ENCODE peak calls at places on chromosomes 12 and 14, in five cellular contexts. S is body of pancreas; J is CD8-positive, alpha-beta T cell; Q is astrocyte of the spinal cord; V is A549. U is an unnamed sample.

GRCh38 chr12:108386704-108387360 is 47.7 kb upstream of the CMKLR1 start:
- DNase-seq in J (no peak), Q (no peak), V (no peak), S (no peak), U (no peak)

GRCh38 chr12:130702966-130703732 is 12.9 kb downstream of the RIMBP2 start:
- DNase-seq in J (no peak), Q (no peak), S (no peak), V (no peak), U (no peak)

GRCh38 chr14:95242870-95243269 is 76.8 kb downstream of the CLMN start:
- DNase-seq in S (no peak), V (no peak), J (no peak), Q (no peak), U (no peak)

GRCh38 chr12:53985358-53985899 is 483 bp downstream of the HOXC10 start:
- DNase-seq in Q (no peak), S (no peak), V (no peak), J (no peak), U (no peak)

GRCh38 chr12:55058082-55058481 is 38.3 kb downstream of the NEUROD4 start:
- DNase-seq in V (no peak), S (no peak), J (no peak), Q (no peak), U (no peak)

GRCh38 chr14:102043251-102044025 is 43.4 kb downstream of the HSP90AA1 start:
- DNase-seq in Q (no peak), J (no peak), S (no peak), V (no peak), U (no peak)

GRCh38 chr14:100203962-100204834 is 34.7 kb upstream of the YY1 start:
- DNase-seq in Q (no peak), V (peak; percentile 79), J (no peak), S (peak; percentile 73), U (no peak)

GRCh38 chr14:101972126-101972785 is 7.9 kb downstream of the DYNC1H1 start:
- DNase-seq in V (peak; percentile 97), J (no peak), Q (peak; percentile 99), S (peak; percentile 90), U (peak; percentile 99)

GRCh38 chr14:100067971-100068959 is 3.0 kb downstream of the EVL start:
- DNase-seq in S (peak; percentile 59), J (peak; percentile 78), Q (no peak), V (no peak), U (no peak)

GRCh38 chr12:116385486-116386217 is 108.2 kb upstream of the MED13L start:
- DNase-seq in V (peak; percentile 87), S (no peak), J (no peak), Q (no peak), U (no peak)

GRCh38 chr14:55160989-55161388 is 30.4 kb downstream of the DLGAP5 start:
- DNase-seq in V (peak; percentile 33), Q (peak; percentile 64), S (no peak), J (no peak), U (peak; percentile 22)

GRCh38 chr12:109559200-109559505 is 14.2 kb downstream of the MMAB start:
- DNase-seq in Q (no peak), S (no peak), J (no peak), V (no peak), U (no peak)

GRCh38 chr12:101552277-101552676 is 42.5 kb upstream of the MYBPC1 start:
- DNase-seq in J (no peak), V (peak; percentile 16), Q (no peak), S (peak; percentile 4), U (no peak)

GRCh38 chr12:2013111-2013510 is 8.9 kb upstream of the DCP1B start:
- DNase-seq in J (no peak), Q (no peak), V (no peak), S (no peak), U (no peak)

GRCh38 chr14:94079891-94080605 is 954 bp downstream of the DDX24 start:
- DNase-seq in S (no peak), Q (peak; percentile 50), V (no peak), J (no peak), U (no peak)

GRCh38 chr14:72619071-72619710 is 274.7 kb downstream of the DPF3 start:
- DNase-seq in V (no peak), J (no peak), S (no peak), Q (no peak), U (no peak)

GRCh38 chr12:93714382-93714781 is 37.2 kb downstream of the CRADD start:
- DNase-seq in V (peak; percentile 35), J (no peak), Q (no peak), S (peak; percentile 13), U (peak; percentile 66)

GRCh38 chr14:36091096-36091495 is 85.4 kb downstream of the PTCSC3 start:
- DNase-seq in V (peak; percentile 96), Q (peak; percentile 94), S (peak; percentile 82), J (no peak), U (peak; percentile 63)

GRCh38 chr14:22979748-22980392 is 2.5 kb downstream of the AJUBA start:
- DNase-seq in J (no peak), V (peak; percentile 18), S (no peak), Q (no peak), U (no peak)

GRCh38 chr12:49632986-49633702 is 9.8 kb downstream of the PRPF40B start:
- DNase-seq in Q (no peak), J (no peak), S (no peak), V (no peak), U (no peak)

GRCh38 chr12:48125985-48126384 is 6.8 kb downstream of the PFKM start:
- DNase-seq in V (no peak), S (no peak), J (no peak), Q (no peak), U (no peak)

GRCh38 chr14:64191756-64192155 is 102.4 kb downstream of the ESR2 start:
- DNase-seq in J (no peak), Q (peak; percentile 83), V (peak; percentile 70), S (peak; percentile 55), U (peak; percentile 87)

GRCh38 chr12:68495666-68496065 is 115.0 kb upstream of the RAP1B start:
- DNase-seq in V (no peak), S (no peak), J (no peak), Q (peak; percentile 58), U (peak; percentile 52)

GRCh38 chr14:85454183-85454813 is 75.6 kb upstream of the FLRT2 start:
- DNase-seq in S (peak; percentile 56), V (no peak), J (no peak), Q (no peak), U (no peak)

DNA sequence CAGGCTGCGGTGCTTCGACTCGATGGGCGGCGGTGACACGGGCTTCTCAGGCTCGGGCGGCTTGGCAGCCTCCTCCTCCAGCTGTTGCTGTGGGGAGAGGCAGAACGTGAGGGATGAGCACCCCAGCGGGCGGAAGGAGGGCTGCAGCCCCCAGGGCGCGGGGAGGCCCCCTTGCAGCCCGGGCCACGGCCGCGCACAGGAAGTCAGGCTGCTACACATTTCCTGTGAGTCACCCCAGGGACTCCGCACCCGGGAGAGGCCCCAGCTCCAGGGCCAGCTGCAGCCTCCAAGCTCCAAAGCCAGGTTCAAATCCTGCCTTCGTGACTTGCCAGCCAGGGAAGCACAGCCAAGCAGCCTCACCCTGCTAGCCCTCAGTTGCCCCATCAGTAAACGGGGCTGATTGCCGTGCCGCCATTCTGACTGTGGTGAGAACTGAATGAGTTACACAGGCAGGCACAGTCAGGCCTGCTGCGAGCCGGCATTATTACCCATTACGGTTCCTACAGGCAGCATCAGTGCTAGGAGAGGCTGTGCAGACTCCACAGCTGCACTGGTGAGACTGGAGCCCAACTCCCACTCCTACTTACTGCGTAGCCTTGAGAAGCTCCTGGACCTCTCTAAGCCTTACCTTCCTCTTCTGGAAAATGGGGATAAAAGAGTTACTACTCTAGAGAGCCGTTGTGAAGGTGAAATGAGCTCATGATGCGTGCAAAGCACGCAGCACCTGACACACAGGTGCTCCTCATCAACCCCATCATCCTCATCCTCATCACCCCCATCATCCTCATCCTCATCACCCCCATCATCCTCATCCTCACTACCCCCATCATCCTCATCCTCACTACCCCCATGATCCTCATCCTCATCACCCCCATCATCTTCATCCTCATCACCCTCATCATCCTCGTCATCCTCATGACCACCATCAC is 100.9 kb downstream of the NCOR2 start:
- DNase-seq in V (peak; percentile 45), Q (peak; percentile 75), S (peak; percentile 53), J (peak; percentile 81), U (peak; percentile 13)
- TF ChIP-seq CTCF in V (no peak), Q (peak; percentile 15), S (no peak), J (peak; percentile 68), U (peak; percentile 30)

DNA sequence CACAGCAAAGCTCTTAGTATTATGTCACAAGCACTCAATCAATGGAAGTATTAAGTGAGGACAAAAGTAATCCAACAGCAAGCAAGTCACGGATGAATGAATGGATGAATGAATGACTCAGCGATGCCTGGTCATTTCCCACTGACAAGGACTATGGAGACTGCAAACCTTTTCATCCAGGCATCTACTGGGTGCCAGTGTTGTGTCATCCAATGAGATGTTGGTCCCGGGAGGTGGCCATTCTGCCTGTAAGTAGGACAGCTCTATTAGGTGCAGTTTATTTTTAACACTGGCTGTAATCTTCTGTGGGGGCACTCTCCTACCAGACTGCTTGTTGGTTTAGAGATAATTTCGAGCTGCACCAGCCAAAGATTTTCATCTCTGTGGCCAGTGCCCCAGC is 39.4 kb downstream of the STAB2 start:
- DNase-seq in V (peak; percentile 88), Q (peak; percentile 49), J (no peak), S (peak; percentile 75), U (peak; percentile 60)
- TF ChIP-seq CTCF in V (peak; percentile 78), Q (peak; percentile 33), J (no peak), S (no peak), U (peak; percentile 50)

DNA sequence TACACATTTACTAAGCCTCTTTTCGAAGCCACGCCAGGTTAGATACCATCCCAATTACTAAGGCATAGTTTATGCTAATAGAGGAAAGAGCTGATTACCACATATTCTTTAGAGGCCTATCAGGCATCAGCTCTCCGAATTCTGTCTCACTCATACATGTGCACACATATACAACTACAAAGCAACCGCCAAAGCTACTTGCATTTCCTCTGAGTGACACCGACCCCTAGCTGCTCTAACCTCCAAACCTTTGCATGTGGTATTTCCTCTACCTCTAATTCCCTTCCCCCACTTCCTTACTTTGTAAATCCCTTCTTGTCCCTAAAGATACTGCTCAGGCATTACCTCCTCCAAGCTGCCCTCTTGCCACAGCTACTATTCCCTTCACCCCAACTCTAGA is 107.2 kb downstream of the DUSP6 start:
- DNase-seq in Q (no peak), V (no peak), J (no peak), S (no peak), U (peak; percentile 57)
- TF ChIP-seq CTCF in Q (no peak), V (no peak), J (no peak), S (no peak), U (no peak)

DNA sequence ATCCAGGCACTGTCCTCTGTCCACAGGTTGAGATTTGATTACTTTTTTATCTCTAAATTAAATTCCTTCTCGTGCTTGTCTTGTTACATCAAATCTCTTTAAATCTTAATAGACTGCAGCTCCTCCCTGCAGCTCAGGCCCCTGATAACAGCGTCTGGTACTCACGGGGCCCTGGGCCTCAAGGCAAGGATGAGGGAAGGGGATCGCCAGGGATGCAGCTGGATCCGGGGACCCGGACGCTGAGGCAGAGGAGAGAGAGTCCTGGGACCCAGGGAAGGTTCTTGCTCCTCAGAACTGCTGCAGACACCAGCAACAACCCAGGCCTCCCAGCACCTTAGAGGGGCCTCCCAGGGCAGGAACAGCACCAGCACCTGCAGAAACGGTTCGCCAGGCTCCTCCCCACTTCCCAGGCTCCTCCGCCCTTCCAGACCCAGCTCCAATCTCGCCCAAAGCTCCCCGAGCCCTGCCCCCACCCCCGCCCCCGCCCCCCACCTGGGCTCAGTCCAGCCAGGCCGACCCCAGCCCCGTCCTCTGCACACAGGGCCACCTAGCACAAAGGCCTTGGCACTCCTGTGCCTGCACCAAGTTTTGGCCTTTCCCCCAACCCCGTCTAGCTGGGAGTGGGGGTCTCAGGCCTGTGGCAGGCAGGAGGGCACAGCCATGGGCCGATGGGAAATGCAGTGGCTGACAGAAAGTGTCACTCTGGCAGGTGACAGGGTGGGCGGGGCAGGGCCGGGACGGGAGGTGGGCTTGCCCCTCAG is 60.3 kb upstream of the GALNT9 start:
- DNase-seq in J (no peak), V (no peak), Q (no peak), S (no peak), U (no peak)
- TF ChIP-seq CTCF in J (no peak), V (no peak), Q (no peak), S (no peak), U (no peak)

U was measured in HFFc6.